ENCODE peak calls at places on chromosomes 2 and 18, in ten cellular contexts. T, V, C, F, I, Z, U, B, D and W are unnamed samples.

GRCh38 chr2:75416420-75417342 is 144.1 kb downstream of the EVA1A start:
- DNase-seq in T (no peak), V (peak; percentile 38), C (peak; percentile 28), F (no peak), I (no peak), Z (no peak), U (no peak), B (no peak), D (no peak), W (no peak)

GRCh38 chr2:28588231-28588725 is 92.4 kb downstream of the PLB1 start:
- DNase-seq in T (no peak), V (no peak), C (no peak), F (no peak), I (no peak), Z (no peak), U (no peak), B (no peak), D (no peak), W (no peak)

GRCh38 chr18:49228182-49228581 is 232.3 kb downstream of the DYM start:
- DNase-seq in T (no peak), V (no peak), C (peak; percentile 75), F (no peak), I (no peak), Z (no peak), U (no peak), B (no peak), D (no peak), W (no peak)

GRCh38 chr2:200380139-200380561 is 73.7 kb downstream of the SPATS2L start:
- DNase-seq in T (no peak), V (no peak), C (no peak), F (no peak), I (no peak), Z (peak; percentile 16), U (no peak), B (no peak), D (no peak), W (no peak)

GRCh38 chr2:233141888-233142287 is 81.7 kb downstream of the INPP5D start:
- DNase-seq in T (no peak), V (no peak), C (no peak), F (no peak), I (no peak), Z (no peak), U (no peak), B (no peak), D (no peak), W (no peak)

GRCh38 chr2:21043744-21044532 is at the start of gene APOB:
- DNase-seq in T (peak; percentile 12), V (no peak), C (no peak), F (peak; percentile 97), I (peak; percentile 83), Z (no peak), U (no peak), B (no peak), D (no peak), W (no peak)

GRCh38 chr2:230068658-230069080 is at the start of gene SLC16A14:
- DNase-seq in T (peak; percentile 49), V (peak; percentile 7), C (no peak), F (no peak), I (no peak), Z (no peak), U (no peak), B (peak; percentile 63), D (peak; percentile 23), W (no peak)

GRCh38 chr2:8154270-8154669 is 527.6 kb upstream of the ID2 start:
- DNase-seq in T (no peak), V (no peak), C (no peak), F (no peak), I (no peak), Z (no peak), U (no peak), B (no peak), D (no peak), W (no peak)

GRCh38 chr2:112646791-112647720 is 1.3 kb downstream of the SLC20A1 start:
- DNase-seq in T (no peak), V (no peak), C (no peak), F (no peak), I (no peak), Z (no peak), U (no peak), B (no peak), D (no peak), W (no peak)

GRCh38 chr2:150544731-150545130 is 57.3 kb upstream of the RND3 start:
- DNase-seq in T (no peak), V (no peak), C (no peak), F (no peak), I (no peak), Z (no peak), U (no peak), B (no peak), D (no peak), W (no peak)

GRCh38 chr18:7896164-7896563 is 329.0 kb downstream of the PTPRM start:
- DNase-seq in T (no peak), V (no peak), C (peak; percentile 37), F (no peak), I (no peak), Z (no peak), U (no peak), B (no peak), D (no peak), W (no peak)

GRCh38 chr2:167861574-167862193 is 385.7 kb downstream of the STK39 start:
- DNase-seq in T (no peak), V (no peak), C (no peak), F (no peak), I (no peak), Z (no peak), U (no peak), B (no peak), D (no peak), W (no peak)

GRCh38 chr18:2102022-2102421 is 469.3 kb downstream of the METTL4 start:
- DNase-seq in T (no peak), V (no peak), C (no peak), F (no peak), I (no peak), Z (no peak), U (no peak), B (no peak), D (no peak), W (no peak)

GRCh38 chr2:38073211-38074005 is 2.5 kb downstream of the CYP1B1 start:
- DNase-seq in T (no peak), V (no peak), C (no peak), F (no peak), I (peak; percentile 81), Z (no peak), U (peak; percentile 73), B (no peak), D (no peak), W (no peak)

GRCh38 chr2:234905547-234906260 is 46.1 kb upstream of the SH3BP4 start:
- DNase-seq in T (no peak), V (no peak), C (no peak), F (no peak), I (no peak), Z (no peak), U (no peak), B (no peak), D (no peak), W (peak; percentile 62)

GRCh38 chr18:57437433-57437781 is 2.2 kb downstream of the ONECUT2 start:
- DNase-seq in T (no peak), V (no peak), C (no peak), F (peak; percentile 40), I (peak; percentile 33), Z (no peak), U (peak; percentile 74), B (no peak), D (no peak), W (no peak)

GRCh38 chr2:128808462-128809255 is 490.0 kb upstream of the HS6ST1 start:
- DNase-seq in T (no peak), V (no peak), C (no peak), F (no peak), I (no peak), Z (no peak), U (no peak), B (no peak), D (no peak), W (peak; percentile 64)

GRCh38 chr2:20585351-20585709 is 65.6 kb downstream of the HS1BP3 start:
- DNase-seq in T (no peak), V (no peak), C (no peak), F (peak; percentile 98), I (no peak), Z (no peak), U (no peak), B (no peak), D (no peak), W (no peak)

GRCh38 chr18:11146947-11147345 is 2.4 kb downstream of the PIEZO2 start:
- DNase-seq in T (no peak), V (no peak), C (no peak), F (no peak), I (peak; percentile 29), Z (no peak), U (peak; percentile 49), B (no peak), D (no peak), W (peak; percentile 85)
- H3K4me3 ChIP-seq in T (no peak overlapping the region), V (peak overlapping the region; percentile 95), C (no peak overlapping the region), F (peak overlapping the region; percentile 71), I (peak overlapping the region; percentile 48), Z (no peak overlapping the region), U (peak overlapping the region; percentile 45), B (no peak overlapping the region), D (no peak overlapping the region), W (no peak overlapping the region)

DNA sequence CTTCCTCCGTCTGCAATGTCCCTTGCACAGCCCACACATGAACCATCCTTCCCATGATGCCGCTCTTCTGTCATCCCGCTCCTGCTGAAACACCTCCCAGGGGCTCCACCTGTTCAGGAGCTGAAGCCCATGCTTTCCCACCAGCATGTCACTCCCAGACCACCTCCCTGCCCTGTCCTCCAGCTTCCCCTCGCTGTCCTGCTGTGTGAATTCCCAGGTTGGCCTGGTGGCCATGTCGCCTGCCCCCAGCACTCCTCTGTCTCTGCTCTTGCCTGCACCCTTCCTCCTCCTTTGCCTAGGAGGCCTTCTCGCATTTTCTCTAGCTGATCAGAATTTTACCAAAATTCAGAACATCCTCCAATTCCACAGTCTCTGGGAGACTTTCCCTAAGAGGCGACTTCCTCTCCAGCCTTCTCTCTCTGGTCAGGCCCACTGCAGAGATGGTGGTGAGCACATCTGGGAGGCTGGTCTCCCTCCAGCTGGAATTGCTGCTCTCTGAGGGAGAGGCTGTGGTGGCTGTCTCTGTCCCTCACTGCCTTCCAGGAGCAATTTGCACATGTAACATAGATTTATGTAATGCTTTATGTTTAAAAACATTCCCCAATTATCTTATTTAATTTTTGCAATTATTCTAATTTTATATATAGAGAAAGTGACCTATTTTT is 8.9 kb upstream of the IL1RL2 start:
- DNase-seq in T (no peak), V (no peak), C (no peak), F (no peak), I (no peak), Z (no peak), U (no peak), B (no peak), D (no peak), W (no peak)
- TF ChIP-seq POLR2AphosphoS5 in T (no peak), V (no peak), C (no peak), F (no peak), I (no peak), Z (no peak), U (no peak), B (no peak), D (no peak), W (no peak)

GRCh38 chr2:120222186-120223033 is 790 bp downstream of the TMEM185B start:
- DNase-seq in T (peak; percentile 17), V (no peak), C (no peak), F (no peak), I (no peak), Z (no peak), U (no peak), B (no peak), D (no peak), W (no peak)
- H3K4me3 ChIP-seq in T (peak overlapping the region; percentile 64), V (peak overlapping the region; percentile 81), C (peak overlapping the region; percentile 88), F (peak overlapping the region; percentile 81), I (peak overlapping the region; percentile 76), Z (peak overlapping the region; percentile 59), U (peak overlapping the region; percentile 53), B (peak overlapping the region; percentile 70), D (peak overlapping the region; percentile 66), W (peak overlapping the region; percentile 83)

GRCh38 chr2:190319557-190320498 is at the start of gene HIBCH:
- DNase-seq in T (peak; percentile 99), V (peak; percentile 81), C (peak; percentile 83), F (peak; percentile 99), I (peak; percentile 99), Z (peak; percentile 85), U (peak; percentile 94), B (peak; percentile 93), D (peak; percentile 97), W (peak; percentile 99)
- TF ChIP-seq POLR2AphosphoS5 in T (peak; percentile 94), V (peak; percentile 79), C (peak; percentile 92), F (peak; percentile 92), I (peak; percentile 94), Z (peak; percentile 37), U (peak; percentile 64), B (peak; percentile 65), D (peak; percentile 91), W (peak; percentile 97)